ENCODE peak calls at places on chromosome 5, in four cellular contexts. One of them, this sample, is unnamed. For H3K27me3, the result is how much of the 10 kb centered on the place peaks cover.

GRCh38 chr5:179060116-179061008 is at the start of gene ZNF354C:
- DNase-seq in testis: peak
- DNase-seq in tibial nerve: peak
- DNase-seq in sigmoid colon: peak
- DNase-seq in this sample: peak

GRCh38 chr5:140351609-140352334 is 5.4 kb upstream of the HBEGF start:
- DNase-seq in testis: peak
- DNase-seq in tibial nerve: no peak
- DNase-seq in sigmoid colon: no peak
- DNase-seq in this sample: peak

GRCh38 chr5:153753645-153754432 is 263.4 kb downstream of the GRIA1 start:
- DNase-seq in testis: no peak
- DNase-seq in tibial nerve: no peak
- DNase-seq in sigmoid colon: no peak
- DNase-seq in this sample: no peak

GRCh38 chr5:10655686-10656075 is 91.8 kb downstream of the ANKRD33B start:
- DNase-seq in testis: no peak
- DNase-seq in tibial nerve: no peak
- DNase-seq in sigmoid colon: peak
- DNase-seq in this sample: no peak

GRCh38 chr5:1709186-1709803 is 90.3 kb downstream of the MRPL36 start:
- DNase-seq in testis: no peak
- DNase-seq in tibial nerve: no peak
- DNase-seq in sigmoid colon: no peak
- DNase-seq in this sample: no peak

GRCh38 chr5:125160787-125161502 is 414.5 kb upstream of the ZNF608 start:
- DNase-seq in testis: no peak
- DNase-seq in tibial nerve: no peak
- DNase-seq in sigmoid colon: no peak
- DNase-seq in this sample: no peak

GRCh38 chr5:137616046-137616445 is 116.9 kb upstream of the SPOCK1 start:
- DNase-seq in testis: peak
- DNase-seq in tibial nerve: no peak
- DNase-seq in sigmoid colon: no peak
- DNase-seq in this sample: no peak

GRCh38 chr5:32916648-32917047 is 205.5 kb downstream of the NPR3 start:
- DNase-seq in testis: peak
- DNase-seq in tibial nerve: no peak
- DNase-seq in sigmoid colon: no peak
- DNase-seq in this sample: no peak

GRCh38 chr5:14142202-14142855 is 813 bp upstream of the TRIO start:
- DNase-seq in testis: no peak
- DNase-seq in tibial nerve: no peak
- DNase-seq in sigmoid colon: no peak
- DNase-seq in this sample: no peak

GRCh38 chr5:14464661-14465060 is 116.9 kb upstream of the OTULINL start:
- DNase-seq in testis: no peak
- DNase-seq in tibial nerve: no peak
- DNase-seq in sigmoid colon: no peak
- DNase-seq in this sample: no peak

GRCh38 chr5:33336911-33337620 is 103.7 kb upstream of the TARS1 start:
- DNase-seq in testis: no peak
- DNase-seq in tibial nerve: no peak
- DNase-seq in sigmoid colon: no peak
- DNase-seq in this sample: no peak

GRCh38 chr5:56686337-56687198 is 128.8 kb upstream of the MAP3K1 start:
- DNase-seq in testis: no peak
- DNase-seq in tibial nerve: no peak
- DNase-seq in sigmoid colon: no peak
- DNase-seq in this sample: no peak

GRCh38 chr5:67361932-67362729 is 165.5 kb upstream of the CD180 start:
- DNase-seq in testis: no peak
- DNase-seq in tibial nerve: no peak
- DNase-seq in sigmoid colon: no peak
- DNase-seq in this sample: no peak

GRCh38 chr5:108143581-108143980 is 238.3 kb downstream of the FBXL17 start:
- DNase-seq in testis: no peak
- DNase-seq in tibial nerve: no peak
- DNase-seq in sigmoid colon: no peak
- DNase-seq in this sample: no peak

GRCh38 chr5:159781626-159782157 is 134.6 kb upstream of the ADRA1B start:
- DNase-seq in testis: no peak
- DNase-seq in tibial nerve: no peak
- DNase-seq in sigmoid colon: no peak
- DNase-seq in this sample: no peak

GRCh38 chr5:138545919-138546562 is 3.0 kb upstream of the ETF1 start:
- DNase-seq in testis: no peak
- DNase-seq in tibial nerve: no peak
- DNase-seq in sigmoid colon: no peak
- DNase-seq in this sample: no peak

DNA sequence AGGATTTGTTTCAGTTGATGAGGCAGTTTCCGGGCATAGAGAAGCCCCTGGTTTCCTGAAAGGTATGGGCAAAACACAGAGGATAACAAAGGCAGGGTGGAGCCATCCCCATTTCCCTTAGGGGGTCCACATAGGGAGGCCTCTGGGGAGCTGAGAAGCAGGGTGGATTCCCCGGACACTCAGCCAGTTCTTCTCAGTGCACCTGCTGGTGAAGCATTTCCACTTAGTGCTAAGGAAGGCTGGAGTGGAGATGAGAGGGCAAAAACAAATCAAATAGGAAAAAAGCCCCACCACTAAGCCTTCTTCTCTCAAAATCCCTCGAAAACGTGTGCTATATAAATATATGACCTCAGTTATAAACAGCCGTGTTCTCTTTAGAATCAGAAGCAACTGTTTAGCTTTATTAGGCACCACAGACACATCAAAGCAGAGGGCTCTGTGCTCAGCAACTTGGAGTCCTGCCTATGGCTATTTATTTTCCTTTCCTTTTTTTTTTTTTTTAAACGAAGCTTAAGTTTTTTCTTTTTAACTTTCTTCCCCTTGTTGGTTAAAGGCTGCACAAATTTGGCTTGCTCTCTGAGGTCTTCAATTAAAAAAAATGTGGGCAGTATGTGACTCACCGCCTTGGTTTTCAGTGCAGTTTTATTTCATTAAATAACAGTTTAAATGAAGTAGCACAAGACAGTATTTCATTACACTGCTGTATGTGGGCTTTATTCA is 67.7 kb downstream of the PRDM6 start:
- DNase-seq in testis: no peak
- DNase-seq in tibial nerve: no peak
- DNase-seq in sigmoid colon: no peak
- DNase-seq in this sample: no peak
- H3K27me3 ChIP-seq in testis: under half
- H3K27me3 ChIP-seq in tibial nerve: under half
- H3K27me3 ChIP-seq in sigmoid colon: under half
- H3K27me3 ChIP-seq in this sample: under half

GRCh38 chr5:6255956-6256355 is 122.4 kb downstream of the MED10 start:
- DNase-seq in testis: no peak
- DNase-seq in tibial nerve: no peak
- DNase-seq in sigmoid colon: no peak
- DNase-seq in this sample: no peak
- H3K27me3 ChIP-seq in testis: under half
- H3K27me3 ChIP-seq in tibial nerve: under half
- H3K27me3 ChIP-seq in sigmoid colon: under half
- H3K27me3 ChIP-seq in this sample: under half

DNA sequence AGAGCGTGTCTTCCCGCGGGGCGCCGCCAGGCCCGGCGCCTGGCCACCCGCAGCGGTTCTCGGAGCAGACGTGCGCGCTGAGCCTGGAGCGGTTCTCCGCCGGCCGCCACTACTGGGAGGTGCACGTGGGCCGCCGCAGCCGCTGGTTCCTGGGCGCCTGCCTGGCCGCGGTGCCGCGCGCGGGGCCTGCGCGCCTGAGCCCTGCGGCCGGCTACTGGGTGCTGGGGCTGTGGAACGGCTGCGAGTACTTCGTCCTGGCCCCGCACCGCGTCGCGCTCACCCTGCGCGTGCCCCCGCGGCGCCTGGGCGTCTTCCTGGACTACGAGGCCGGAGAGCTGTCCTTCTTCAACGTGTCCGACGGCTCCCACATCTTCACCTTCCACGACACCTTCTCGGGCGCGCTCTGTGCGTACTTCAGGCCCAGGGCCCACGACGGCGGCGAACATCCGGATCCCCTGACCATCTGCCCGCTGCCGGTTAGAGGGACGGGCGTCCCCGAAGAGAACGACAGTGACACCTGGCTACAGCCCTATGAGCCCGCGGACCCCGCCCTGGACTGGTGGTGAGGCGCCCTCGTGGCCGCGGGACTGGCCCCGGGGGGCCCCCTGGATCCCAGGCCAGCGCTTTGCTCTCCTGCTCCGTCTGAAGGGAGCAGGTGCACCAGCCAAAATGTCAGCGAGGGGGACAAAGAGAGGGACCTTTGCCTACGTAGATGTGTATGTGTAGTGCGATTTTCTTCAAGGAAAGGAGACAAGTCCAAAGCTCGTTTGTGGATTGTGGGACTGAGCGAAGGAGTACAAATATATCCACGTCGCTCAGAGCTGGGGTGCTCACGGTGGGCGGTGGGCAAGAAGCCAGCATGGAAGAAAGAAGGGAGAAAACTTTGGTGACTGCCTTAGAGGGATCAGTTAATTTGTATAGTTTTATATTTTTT is 19.5 kb downstream of the BTNL9 start:
- DNase-seq in testis: no peak
- DNase-seq in tibial nerve: no peak
- DNase-seq in sigmoid colon: no peak
- DNase-seq in this sample: no peak
- H3K27me3 ChIP-seq in testis: under half
- H3K27me3 ChIP-seq in tibial nerve: half or more
- H3K27me3 ChIP-seq in sigmoid colon: half or more
- H3K27me3 ChIP-seq in this sample: under half

GRCh38 chr5:150239099-150239793 is 49.4 kb downstream of the SLC6A7 start:
- DNase-seq in testis: no peak
- DNase-seq in tibial nerve: no peak
- DNase-seq in sigmoid colon: no peak
- DNase-seq in this sample: no peak
- H3K27me3 ChIP-seq in testis: under half
- H3K27me3 ChIP-seq in tibial nerve: under half
- H3K27me3 ChIP-seq in sigmoid colon: under half
- H3K27me3 ChIP-seq in this sample: under half

DNA sequence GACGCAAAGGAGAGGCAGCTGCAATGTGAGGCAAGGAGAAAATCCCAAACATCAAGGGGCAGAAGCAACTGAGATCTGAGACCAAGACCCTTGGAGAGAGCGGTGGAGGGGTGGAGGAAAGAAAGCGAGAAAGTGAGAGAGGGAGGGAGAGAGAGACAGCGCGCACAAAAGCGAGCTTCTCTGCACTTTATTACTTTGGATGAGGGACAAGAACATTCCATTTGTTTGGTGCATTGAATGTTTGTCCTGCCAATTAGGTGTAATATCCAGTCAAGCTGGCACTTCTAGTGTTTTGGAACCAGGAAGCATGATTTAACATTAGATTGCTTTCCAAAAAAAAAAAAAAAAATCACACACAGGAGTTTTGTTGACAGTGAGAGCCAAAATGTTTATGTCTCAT is 1.4 kb downstream of the CAST start:
- DNase-seq in testis: no peak
- DNase-seq in tibial nerve: no peak
- DNase-seq in sigmoid colon: no peak
- DNase-seq in this sample: no peak
- H3K27me3 ChIP-seq in testis: under half
- H3K27me3 ChIP-seq in tibial nerve: under half
- H3K27me3 ChIP-seq in sigmoid colon: under half
- H3K27me3 ChIP-seq in this sample: under half

This sample was measured in CD8-positive, alpha-beta T cell.